ENCODE peak calls at places on chromosomes 2 and 18, in eight cellular contexts. V, Q, O, E, X, B, J and W are unnamed samples.

GRCh38 chr2:217851191-217852020 is 151.4 kb downstream of the TNS1 start:
- DNase-seq in V (no peak), Q (no peak), O (no peak), E (no peak), X (no peak), B (no peak), J (peak; percentile 37), W (no peak)

GRCh38 chr18:449374-449773 is 51.1 kb downstream of the COLEC12 start:
- DNase-seq in V (peak; percentile 74), Q (peak; percentile 47), O (no peak), E (peak; percentile 35), X (no peak), B (peak; percentile 60), J (no peak), W (peak; percentile 47)

GRCh38 chr2:37711308-37711731 is 39.9 kb upstream of the CDC42EP3 start:
- DNase-seq in V (no peak), Q (peak; percentile 78), O (no peak), E (peak; percentile 26), X (no peak), B (no peak), J (peak; percentile 14), W (no peak)

GRCh38 chr2:209456489-209456888 is 32.6 kb downstream of the MAP2 start:
- DNase-seq in V (no peak), Q (no peak), O (no peak), E (no peak), X (no peak), B (no peak), J (no peak), W (no peak)

GRCh38 chr2:128791983-128792315 is 473.3 kb upstream of the HS6ST1 start:
- DNase-seq in V (no peak), Q (no peak), O (no peak), E (no peak), X (no peak), B (no peak), J (no peak), W (no peak)

GRCh38 chr2:196244516-196244915 is 73.1 kb upstream of the STK17B start:
- DNase-seq in V (no peak), Q (no peak), O (no peak), E (no peak), X (no peak), B (no peak), J (no peak), W (no peak)

GRCh38 chr2:31580321-31581117 is at the start of gene SRD5A2:
- DNase-seq in V (no peak), Q (peak; percentile 74), O (no peak), E (no peak), X (no peak), B (no peak), J (no peak), W (no peak)

GRCh38 chr18:12862467-12862866 is 21.6 kb downstream of the PTPN2 start:
- DNase-seq in V (peak; percentile 35), Q (peak; percentile 95), O (no peak), E (no peak), X (no peak), B (no peak), J (peak; percentile 32), W (no peak)

GRCh38 chr2:185567940-185568339 is 170.7 kb upstream of the FSIP2 start:
- DNase-seq in V (no peak), Q (peak; percentile 49), O (no peak), E (no peak), X (no peak), B (no peak), J (no peak), W (no peak)

GRCh38 chr2:86038291-86039081 is 67.2 kb downstream of the POLR1A start:
- DNase-seq in V (peak; percentile 21), Q (no peak), O (no peak), E (no peak), X (no peak), B (no peak), J (peak; percentile 54), W (no peak)

GRCh38 chr2:54618646-54619565 is 104.6 kb upstream of the EML6 start:
- DNase-seq in V (peak; percentile 57), Q (no peak), O (no peak), E (no peak), X (no peak), B (no peak), J (no peak), W (no peak)

GRCh38 chr18:58468191-58468590 is 160.7 kb downstream of the ALPK2 start:
- DNase-seq in V (no peak), Q (no peak), O (no peak), E (no peak), X (no peak), B (no peak), J (no peak), W (peak; percentile 57)

GRCh38 chr2:183799761-183800160 is 675.5 kb downstream of the NUP35 start:
- DNase-seq in V (no peak), Q (no peak), O (no peak), E (no peak), X (no peak), B (no peak), J (no peak), W (no peak)

GRCh38 chr2:11128258-11128951 is 26.9 kb upstream of the SLC66A3 start:
- DNase-seq in V (no peak), Q (no peak), O (no peak), E (no peak), X (peak; percentile 38), B (no peak), J (no peak), W (no peak)

GRCh38 chr2:237692601-237693079 is 65.3 kb downstream of the LRRFIP1 start:
- DNase-seq in V (no peak), Q (peak; percentile 61), O (no peak), E (no peak), X (no peak), B (peak; percentile 61), J (peak; percentile 54), W (no peak)

GRCh38 chr2:85649201-85650190 is 18.5 kb downstream of the SFTPB start:
- DNase-seq in V (no peak), Q (no peak), O (no peak), E (no peak), X (no peak), B (no peak), J (no peak), W (no peak)

GRCh38 chr2:191479680-191480023 is 198.3 kb upstream of the NABP1 start:
- DNase-seq in V (no peak), Q (no peak), O (no peak), E (no peak), X (no peak), B (no peak), J (no peak), W (no peak)

GRCh38 chr2:207530160-207531023 is 630 bp downstream of the CREB1 start:
- DNase-seq in V (peak; percentile 54), Q (peak; percentile 49), O (no peak), E (no peak), X (no peak), B (no peak), J (peak; percentile 58), W (peak; percentile 28)

GRCh38 chr18:8990276-8991031 is 112.0 kb upstream of the NDUFV2 start:
- DNase-seq in V (peak; percentile 64), Q (no peak), O (no peak), E (no peak), X (no peak), B (peak; percentile 69), J (no peak), W (no peak)

GRCh38 chr2:119230219-119230618 is 6.6 kb downstream of the STEAP3 start:
- DNase-seq in V (no peak), Q (no peak), O (no peak), E (no peak), X (no peak), B (no peak), J (no peak), W (no peak)

GRCh38 chr18:57737661-57738060 is 65.5 kb downstream of the ATP8B1 start:
- DNase-seq in V (peak; percentile 65), Q (no peak), O (peak; percentile 94), E (no peak), X (no peak), B (peak; percentile 61), J (peak; percentile 48), W (peak; percentile 57)

GRCh38 chr18:11533942-11534496 is 75.4 kb upstream of the SLC35G4 start:
- DNase-seq in V (no peak), Q (peak; percentile 18), O (no peak), E (no peak), X (no peak), B (no peak), J (no peak), W (no peak)
- H3K4me3 ChIP-seq in V (no peak overlapping the region), Q (no peak overlapping the region), O (no peak overlapping the region), E (no peak overlapping the region), X (no peak overlapping the region), B (no peak overlapping the region), J (no peak overlapping the region), W (no peak overlapping the region)

DNA sequence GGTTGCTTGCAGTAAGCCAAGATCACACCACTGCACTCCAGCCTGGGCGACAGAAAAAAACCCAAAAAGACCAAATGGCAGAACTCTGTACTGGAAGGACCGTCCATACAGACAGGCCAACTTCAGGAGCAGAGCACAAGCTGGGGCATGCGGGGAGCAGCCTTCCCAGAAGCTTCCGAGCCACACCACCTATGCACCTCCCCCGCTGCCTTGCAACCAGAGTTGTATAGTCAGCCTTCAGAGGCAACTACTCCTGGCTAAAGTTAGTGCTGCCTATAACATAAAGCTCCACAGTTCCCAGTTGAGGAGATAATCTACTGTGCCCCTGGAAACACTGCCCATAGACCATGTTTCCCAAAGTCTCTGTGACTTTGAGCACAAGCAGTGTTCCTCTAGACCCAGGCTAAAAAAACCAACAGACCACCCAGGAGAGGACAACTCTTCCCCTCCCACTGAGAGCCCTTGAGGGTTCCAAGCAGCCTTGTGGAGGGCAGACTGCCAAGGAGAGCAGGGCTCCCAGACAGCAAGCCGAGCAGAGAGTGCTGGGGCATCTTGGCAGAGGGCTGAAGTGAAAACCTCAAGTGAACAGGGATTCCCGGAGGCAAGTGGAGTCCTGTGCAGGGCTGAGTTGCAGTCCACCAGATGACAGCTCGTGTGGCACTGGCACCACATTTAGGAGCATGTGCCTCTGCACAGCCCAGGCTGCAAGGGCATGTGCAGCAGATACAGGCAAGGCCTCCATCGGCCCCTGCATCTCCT is 6.8 kb downstream of the SFT2D3 start:
- DNase-seq in V (no peak), Q (no peak), O (no peak), E (no peak), X (no peak), B (no peak), J (no peak), W (no peak)
- TF ChIP-seq POLR2AphosphoS5 in V (no peak), Q (no peak), O (no peak), E (no peak), X (no peak), B (no peak), J (no peak), W (no peak)

GRCh38 chr2:5373200-5373599 is 319.0 kb upstream of the SOX11 start:
- DNase-seq in V (no peak), Q (peak; percentile 82), O (no peak), E (no peak), X (no peak), B (no peak), J (no peak), W (no peak)
- H3K4me3 ChIP-seq in V (no peak overlapping the region), Q (peak overlapping the region; percentile 24), O (no peak overlapping the region), E (no peak overlapping the region), X (no peak overlapping the region), B (no peak overlapping the region), J (no peak overlapping the region), W (no peak overlapping the region)

DNA sequence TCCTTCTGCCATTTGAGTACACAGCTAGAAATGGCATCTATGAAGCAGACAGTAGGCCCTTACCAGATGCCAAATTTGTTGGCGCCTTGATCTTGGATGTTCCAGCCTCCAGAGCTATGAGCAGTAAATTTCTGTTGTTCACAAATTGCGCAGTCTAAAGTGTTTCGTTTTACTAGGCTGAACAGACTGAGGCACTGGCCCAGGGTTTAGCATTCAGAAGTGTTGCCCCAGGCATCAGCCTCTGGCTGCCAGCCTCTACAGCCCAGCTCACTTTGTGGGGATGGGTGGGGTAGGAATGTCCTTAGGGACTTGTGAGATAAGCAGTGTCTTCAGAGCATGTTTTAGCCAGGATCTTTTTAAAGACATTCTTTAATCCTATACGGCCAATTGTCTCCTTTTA is 51.5 kb upstream of the MGAT5 start:
- DNase-seq in V (no peak), Q (peak; percentile 43), O (no peak), E (no peak), X (no peak), B (no peak), J (no peak), W (no peak)
- TF ChIP-seq POLR2AphosphoS5 in V (no peak), Q (no peak), O (no peak), E (no peak), X (no peak), B (no peak), J (no peak), W (no peak)